ENCODE peak calls at places on chromosomes 6 and 20, in eight cellular contexts. Y is AG09309, Z is caudate nucleus, K is mesothelial cell of epicardium, D is amygdala, H is nephron progenitor cell, M is adrenal gland, O is EL. V is an unnamed sample.

GRCh38 chr20:36591854-36592641 is 13.5 kb upstream of the RAB5IF start:
- DNase-seq in Y (no peak), Z (peak; percentile 11), K (no peak), D (no peak), H (no peak), M (peak; percentile 33), O (peak; percentile 49), V (peak; percentile 50)

GRCh38 chr6:90811596-90812226 is 224.8 kb upstream of the MAP3K7 start:
- DNase-seq in Y (no peak), Z (no peak), K (no peak), D (no peak), H (no peak), M (no peak), O (no peak), V (peak; percentile 93)

GRCh38 chr6:137727206-137727605 is 139.9 kb upstream of the TNFAIP3 start:
- DNase-seq in Y (no peak), Z (no peak), K (no peak), D (no peak), H (no peak), M (no peak), O (no peak), V (no peak)

GRCh38 chr6:122673345-122673961 is 63.2 kb downstream of the PKIB start:
- DNase-seq in Y (no peak), Z (no peak), K (no peak), D (no peak), H (no peak), M (no peak), O (no peak), V (no peak)

GRCh38 chr6:168377856-168378832 is 58.6 kb upstream of the DACT2 start:
- DNase-seq in Y (no peak), Z (peak; percentile 33), K (no peak), D (no peak), H (no peak), M (no peak), O (no peak), V (no peak)

GRCh38 chr6:151065027-151065815 is 174.5 kb upstream of the AKAP12 start:
- DNase-seq in Y (no peak), Z (no peak), K (no peak), D (no peak), H (no peak), M (no peak), O (no peak), V (no peak)

GRCh38 chr6:3139090-3139903 is 18.0 kb downstream of the TUBB2A start:
- DNase-seq in Y (peak; percentile 24), Z (peak; percentile 22), K (no peak), D (no peak), H (no peak), M (peak; percentile 77), O (peak; percentile 86), V (no peak)

GRCh38 chr6:118708736-118709135 is 57.3 kb upstream of the CEP85L start:
- DNase-seq in Y (peak; percentile 66), Z (no peak), K (no peak), D (no peak), H (no peak), M (no peak), O (peak; percentile 77), V (no peak)

GRCh38 chr6:136655251-136656014 is 105.2 kb upstream of the MAP7 start:
- DNase-seq in Y (no peak), Z (no peak), K (no peak), D (no peak), H (no peak), M (no peak), O (no peak), V (peak; percentile 77)

GRCh38 chr6:22231616-22232015 is 65.2 kb downstream of the PRL start:
- DNase-seq in Y (no peak), Z (no peak), K (no peak), D (no peak), H (no peak), M (no peak), O (peak; percentile 80), V (no peak)

GRCh38 chr6:56685102-56685733 is 42.5 kb upstream of the DST start:
- DNase-seq in Y (no peak), Z (no peak), K (no peak), D (no peak), H (no peak), M (no peak), O (no peak), V (no peak)

GRCh38 chr20:23257106-23257761 is 93.4 kb upstream of the NXT1 start:
- DNase-seq in Y (no peak), Z (no peak), K (no peak), D (no peak), H (peak; percentile 23), M (no peak), O (no peak), V (no peak)

GRCh38 chr20:3782597-3782996 is 1.3 kb upstream of the SPEF1 start:
- DNase-seq in Y (no peak), Z (no peak), K (no peak), D (no peak), H (no peak), M (no peak), O (no peak), V (no peak)

GRCh38 chr20:25285091-25285647 is 37.3 kb downstream of the PYGB start:
- DNase-seq in Y (no peak), Z (no peak), K (no peak), D (no peak), H (no peak), M (no peak), O (no peak), V (no peak)

GRCh38 chr20:58458342-58459057 is 56.7 kb downstream of the APCDD1L start:
- DNase-seq in Y (no peak), Z (no peak), K (no peak), D (no peak), H (no peak), M (no peak), O (peak; percentile 76), V (no peak)

GRCh38 chr20:24691901-24692351 is 222.5 kb downstream of the SYNDIG1 start:
- DNase-seq in Y (no peak), Z (no peak), K (no peak), D (no peak), H (no peak), M (no peak), O (no peak), V (no peak)

GRCh38 chr20:46558511-46558959 is 8.1 kb upstream of the OCSTAMP start:
- DNase-seq in Y (peak; percentile 57), Z (no peak), K (no peak), D (no peak), H (no peak), M (peak; percentile 70), O (peak; percentile 90), V (no peak)

GRCh38 chr6:8177721-8178120 is 75.4 kb upstream of the EEF1E1 start:
- DNase-seq in Y (no peak), Z (no peak), K (no peak), D (no peak), H (no peak), M (no peak), O (peak; percentile 72), V (no peak)

GRCh38 chr6:71079707-71080106 is 122.8 kb upstream of the B3GAT2 start:
- DNase-seq in Y (peak; percentile 7), Z (no peak), K (no peak), D (no peak), H (no peak), M (no peak), O (peak; percentile 72), V (no peak)

GRCh38 chr6:48141975-48142374 is 31.0 kb upstream of the PTCHD4 start:
- DNase-seq in Y (no peak), Z (no peak), K (no peak), D (no peak), H (no peak), M (no peak), O (no peak), V (no peak)

GRCh38 chr20:45725134-45725533 is 3.0 kb downstream of the SPINT4 start:
- DNase-seq in Y (no peak), Z (no peak), K (no peak), D (no peak), H (no peak), M (peak; percentile 71), O (no peak), V (no peak)

GRCh38 chr6:169905041-169905807 is 153.8 kb downstream of the ERMARD start:
- DNase-seq in Y (no peak), Z (no peak), K (no peak), D (no peak), H (no peak), M (peak; percentile 72), O (peak; percentile 36), V (no peak)

GRCh38 chr6:36813526-36813925 is 25.7 kb downstream of the CPNE5 start:
- DNase-seq in Y (no peak), Z (no peak), K (no peak), D (no peak), H (no peak), M (no peak), O (no peak), V (no peak)

GRCh38 chr6:27630727-27631613 is 158.1 kb upstream of the ZNF184 start:
- DNase-seq in Y (no peak), Z (peak; percentile 59), K (peak; percentile 84), D (peak; percentile 16), H (peak; percentile 85), M (no peak), O (peak; percentile 80), V (peak; percentile 51)

GRCh38 chr6:140437619-140438345 is 1063.3 kb upstream of the CITED2 start:
- DNase-seq in Y (no peak), Z (no peak), K (no peak), D (no peak), H (peak; percentile 10), M (no peak), O (peak; percentile 11), V (peak; percentile 52)

GRCh38 chr6:168988280-168988679 is 265.4 kb downstream of the THBS2 start:
- DNase-seq in Y (no peak), Z (no peak), K (no peak), D (no peak), H (no peak), M (no peak), O (no peak), V (no peak)

GRCh38 chr20:21106171-21106694 is at the start of gene LINC00237:
- DNase-seq in Y (no peak), Z (no peak), K (no peak), D (no peak), H (peak; percentile 22), M (no peak), O (no peak), V (no peak)

GRCh38 chr20:16229813-16230212 is 343.4 kb downstream of the KIF16B start:
- DNase-seq in Y (no peak), Z (no peak), K (no peak), D (no peak), H (no peak), M (no peak), O (no peak), V (no peak)

GRCh38 chr20:47576516-47577033 is 74.9 kb downstream of the NCOA3 start:
- DNase-seq in Y (no peak), Z (peak; percentile 18), K (peak; percentile 51), D (peak; percentile 6), H (peak; percentile 53), M (peak; percentile 79), O (peak; percentile 87), V (peak; percentile 92)

GRCh38 chr20:59561228-59561605 is 43.1 kb upstream of the PHACTR3 start:
- DNase-seq in Y (no peak), Z (no peak), K (no peak), D (no peak), H (no peak), M (no peak), O (no peak), V (no peak)

GRCh38 chr20:41482647-41483552 is 116.3 kb upstream of the EMILIN3 start:
- DNase-seq in Y (peak; percentile 80), Z (no peak), K (no peak), D (no peak), H (no peak), M (no peak), O (peak; percentile 95), V (no peak)

GRCh38 chr6:27541212-27541931 is 68.5 kb upstream of the ZNF184 start:
- DNase-seq in Y (no peak), Z (no peak), K (no peak), D (no peak), H (no peak), M (no peak), O (peak; percentile 68), V (no peak)

GRCh38 chr20:2128542-2128941 is 26.9 kb downstream of the STK35 start:
- DNase-seq in Y (no peak), Z (no peak), K (no peak), D (no peak), H (no peak), M (no peak), O (no peak), V (no peak)

GRCh38 chr6:44522871-44523270 is 135.4 kb downstream of the CDC5L start:
- DNase-seq in Y (no peak), Z (no peak), K (no peak), D (no peak), H (no peak), M (no peak), O (no peak), V (no peak)

V was measured in SK-N-DZ.